ENCODE peak calls at places on chromosomes 6 and 20, in ten cellular contexts. Y, L, O, R, Z, H, I, F, S and C are unnamed samples.

GRCh38 chr6:158311193-158311592 is 1.1 kb upstream of the TULP4 start:
- DNase-seq in Y (no peak), L (no peak), O (no peak), R (peak; percentile 6), Z (no peak), H (no peak), I (no peak), F (no peak), S (no peak), C (no peak)

GRCh38 chr20:26218301-26218700 is 521.6 kb upstream of the ZNF337 start:
- DNase-seq in Y (peak; percentile 6), L (no peak), O (no peak), R (peak; percentile 8), Z (no peak), H (no peak), I (no peak), F (peak; percentile 57), S (peak; percentile 0), C (no peak)

GRCh38 chr6:46056906-46057529 is 41.4 kb upstream of the CLIC5 start:
- DNase-seq in Y (no peak), L (no peak), O (no peak), R (no peak), Z (no peak), H (no peak), I (no peak), F (no peak), S (peak; percentile 50), C (no peak)

GRCh38 chr6:116381000-116381399 is 10.3 kb downstream of the DSE start:
- DNase-seq in Y (no peak), L (no peak), O (no peak), R (peak; percentile 77), Z (no peak), H (no peak), I (no peak), F (no peak), S (no peak), C (no peak)

GRCh38 chr6:107542170-107542569 is 52.3 kb downstream of the SOBP start:
- DNase-seq in Y (no peak), L (no peak), O (no peak), R (no peak), Z (no peak), H (no peak), I (no peak), F (no peak), S (no peak), C (no peak)

GRCh38 chr6:149895702-149896310 is 2.1 kb downstream of the RAET1E start:
- DNase-seq in Y (peak; percentile 25), L (no peak), O (peak; percentile 74), R (peak; percentile 49), Z (peak; percentile 90), H (no peak), I (peak; percentile 2), F (peak; percentile 82), S (peak; percentile 57), C (no peak)

GRCh38 chr6:23277521-23278227 is 708.3 kb downstream of the HDGFL1 start:
- DNase-seq in Y (no peak), L (no peak), O (no peak), R (no peak), Z (no peak), H (no peak), I (peak; percentile 71), F (no peak), S (no peak), C (no peak)

GRCh38 chr6:116406678-116407345 is 36.1 kb downstream of the DSE start:
- DNase-seq in Y (peak; percentile 25), L (no peak), O (no peak), R (peak; percentile 49), Z (no peak), H (no peak), I (no peak), F (no peak), S (peak; percentile 88), C (no peak)

GRCh38 chr6:3940703-3941102 is 91.5 kb downstream of the FAM50B start:
- DNase-seq in Y (no peak), L (no peak), O (no peak), R (no peak), Z (no peak), H (peak; percentile 63), I (peak; percentile 80), F (no peak), S (no peak), C (peak; percentile 56)

GRCh38 chr6:32562931-32563330 is 26.7 kb downstream of the HLA-DRB1 start:
- DNase-seq in Y (no peak), L (no peak), O (no peak), R (no peak), Z (no peak), H (no peak), I (no peak), F (no peak), S (no peak), C (no peak)

GRCh38 chr6:130434174-130434873 is 68.5 kb downstream of the TMEM200A start:
- DNase-seq in Y (no peak), L (no peak), O (no peak), R (peak; percentile 31), Z (peak; percentile 13), H (no peak), I (no peak), F (peak; percentile 40), S (peak; percentile 82), C (no peak)

GRCh38 chr20:57051096-57051495 is 215.3 kb downstream of the BMP7 start:
- DNase-seq in Y (no peak), L (no peak), O (no peak), R (no peak), Z (no peak), H (no peak), I (no peak), F (no peak), S (no peak), C (no peak)

GRCh38 chr20:45373353-45374100 is 4.6 kb downstream of the TP53TG5 start:
- DNase-seq in Y (peak; percentile 90), L (peak; percentile 87), O (peak; percentile 90), R (peak; percentile 86), Z (peak; percentile 44), H (peak; percentile 86), I (peak; percentile 94), F (no peak), S (peak; percentile 29), C (peak; percentile 84)

GRCh38 chr6:122246906-122247658 is 152.4 kb upstream of the HSF2 start:
- DNase-seq in Y (no peak), L (no peak), O (no peak), R (no peak), Z (no peak), H (no peak), I (no peak), F (no peak), S (no peak), C (no peak)